ENCODE peak calls at places on chromosome 12, in ten cellular contexts. M, Q, G, P, K, U, Y, J, O and L are unnamed samples.
A peak's percentile ranks its signal among the peaks of the same experiment; 100 is the strongest.

GRCh38 chr12:690466-690865 is 27.2 kb upstream of the NINJ2 start:
- DNase-seq in M (no peak), Q (no peak), G (no peak), P (no peak), K (no peak), U (no peak), Y (peak; percentile 88), J (no peak), O (peak; percentile 38), L (no peak)

GRCh38 chr12:117120787-117121186 is 21.6 kb upstream of the TESC start:
- DNase-seq in M (no peak), Q (no peak), G (no peak), P (no peak), K (no peak), U (no peak), Y (peak; percentile 56), J (peak; percentile 26), O (no peak), L (no peak)

GRCh38 chr12:119772431-119772830 is 104.5 kb downstream of the PRKAB1 start:
- DNase-seq in M (no peak), Q (no peak), G (no peak), P (no peak), K (no peak), U (no peak), Y (no peak), J (no peak), O (peak; percentile 30), L (no peak)

GRCh38 chr12:25986169-25986568 is 27.7 kb downstream of the RASSF8 start:
- DNase-seq in M (no peak), Q (no peak), G (no peak), P (no peak), K (no peak), U (no peak), Y (no peak), J (no peak), O (no peak), L (no peak)

GRCh38 chr12:47786662-47786974 is 13.6 kb downstream of the SLC48A1 start:
- DNase-seq in M (no peak), Q (no peak), G (no peak), P (no peak), K (no peak), U (no peak), Y (no peak), J (no peak), O (no peak), L (no peak)

GRCh38 chr12:93550748-93551611 is 21.5 kb upstream of the SOCS2 start:
- DNase-seq in M (no peak), Q (no peak), G (no peak), P (no peak), K (no peak), U (no peak), Y (no peak), J (no peak), O (no peak), L (no peak)

GRCh38 chr12:81888341-81888740 is 129.2 kb upstream of the PPFIA2 start:
- DNase-seq in M (no peak), Q (no peak), G (no peak), P (no peak), K (no peak), U (no peak), Y (no peak), J (no peak), O (peak; percentile 17), L (no peak)

GRCh38 chr12:31749024-31749704 is 20.3 kb upstream of the AMN1 start:
- DNase-seq in M (no peak), Q (peak; percentile 96), G (peak; percentile 69), P (no peak), K (peak; percentile 20), U (no peak), Y (peak; percentile 99), J (peak; percentile 71), O (peak; percentile 100), L (peak; percentile 56)

GRCh38 chr12:80472912-80473500 is 29.0 kb downstream of the PTPRQ start:
- DNase-seq in M (no peak), Q (no peak), G (no peak), P (no peak), K (no peak), U (no peak), Y (peak; percentile 65), J (no peak), O (peak; percentile 56), L (no peak)

GRCh38 chr12:102426599-102427541 is 53.5 kb downstream of the IGF1 start:
- DNase-seq in M (no peak), Q (no peak), G (no peak), P (no peak), K (no peak), U (no peak), Y (no peak), J (no peak), O (no peak), L (no peak)

GRCh38 chr12:117660896-117661295 is 299.5 kb upstream of the NOS1 start:
- DNase-seq in M (no peak), Q (no peak), G (no peak), P (no peak), K (no peak), U (no peak), Y (peak; percentile 32), J (no peak), O (no peak), L (no peak)

GRCh38 chr12:54596526-54596946 is 8.1 kb upstream of the PPP1R1A start:
- DNase-seq in M (no peak), Q (no peak), G (peak; percentile 23), P (peak; percentile 25), K (peak; percentile 11), U (peak; percentile 76), Y (peak; percentile 80), J (no peak), O (peak; percentile 47), L (peak; percentile 32)

GRCh38 chr12:130102266-130102665 is 60.0 kb upstream of the FZD10 start:
- DNase-seq in M (no peak), Q (no peak), G (no peak), P (no peak), K (no peak), U (no peak), Y (no peak), J (no peak), O (no peak), L (no peak)

GRCh38 chr12:132779781-132780353 is 18.2 kb upstream of the ANKLE2 start:
- DNase-seq in M (no peak), Q (no peak), G (no peak), P (no peak), K (no peak), U (no peak), Y (no peak), J (no peak), O (no peak), L (no peak)